ENCODE peak calls at places on chromosomes 5 and 9, in four cellular contexts. L is H1, F is fibroblast of the conjunctiva, I is M059J. U is an unnamed sample.
A peak's percentile ranks its signal among the peaks of the same experiment; 100 is the strongest.

GRCh38 chr9:120715331-120715924 is 1.2 kb upstream of the MEGF9 start:
- DNase-seq in L (peak; percentile 62), F (peak; percentile 33), I (peak; percentile 91), U (no peak)

GRCh38 chr9:14485366-14485765 is 171.4 kb upstream of the NFIB start:
- DNase-seq in L (no peak), F (no peak), I (peak; percentile 25), U (no peak)

GRCh38 chr5:171523781-171524180 is 104.3 kb downstream of the FGF18 start:
- DNase-seq in L (no peak), F (no peak), I (no peak), U (no peak)

GRCh38 chr9:4086119-4087088 is 213.5 kb downstream of the GLIS3 start:
- DNase-seq in L (no peak), F (no peak), I (peak; percentile 66), U (no peak)

GRCh38 chr5:143140492-143141231 is 262.8 kb downstream of the NR3C1 start:
- DNase-seq in L (no peak), F (no peak), I (no peak), U (no peak)

GRCh38 chr5:39414429-39414828 is 10.4 kb downstream of the DAB2 start:
- DNase-seq in L (no peak), F (no peak), I (no peak), U (no peak)

GRCh38 chr9:134284273-134284672 is 42.0 kb upstream of the RXRA start:
- DNase-seq in L (no peak), F (no peak), I (peak; percentile 71), U (no peak)

GRCh38 chr5:96875805-96876291 is 452 bp upstream of the ERAP2 start:
- DNase-seq in L (no peak), F (no peak), I (peak; percentile 78), U (peak; percentile 78)

GRCh38 chr5:149143470-149143869 is 2.2 kb downstream of the ABLIM3 start:
- DNase-seq in L (no peak), F (no peak), I (peak; percentile 73), U (no peak)

GRCh38 chr9:71725590-71726338 is 42.5 kb downstream of the CEMIP2 start:
- DNase-seq in L (no peak), F (no peak), I (peak; percentile 99), U (peak; percentile 62)

GRCh38 chr9:5951686-5952211 is 61.1 kb downstream of the MLANA start:
- DNase-seq in L (no peak), F (no peak), I (peak; percentile 77), U (no peak)

GRCh38 chr5:24208540-24209141 is 436.1 kb downstream of the CDH10 start:
- DNase-seq in L (peak; percentile 51), F (no peak), I (no peak), U (no peak)

GRCh38 chr9:33921967-33922895 is 105.3 kb downstream of the UBE2R2 start:
- DNase-seq in L (peak; percentile 78), F (no peak), I (peak; percentile 34), U (no peak)

GRCh38 chr5:41447761-41448510 is 62.5 kb downstream of the PLCXD3 start:
- DNase-seq in L (no peak), F (no peak), I (no peak), U (no peak)

GRCh38 chr5:4058899-4059298 is 463.3 kb downstream of the IRX1 start:
- DNase-seq in L (no peak), F (no peak), I (no peak), U (no peak)

GRCh38 chr9:120904061-120904998 is 22.3 kb downstream of the TRAF1 start:
- DNase-seq in L (no peak), F (no peak), I (no peak), U (no peak)

GRCh38 chr5:95812100-95812472 is 10.4 kb downstream of the GLRX start:
- DNase-seq in L (no peak), F (no peak), I (no peak), U (no peak)

GRCh38 chr5:141476132-141476909 is 555 bp downstream of the PCDHGC3 start:
- DNase-seq in L (peak; percentile 75), F (peak; percentile 39), I (peak; percentile 80), U (peak; percentile 70)

GRCh38 chr9:107612136-107612535 is 122.6 kb upstream of the KLF4 start:
- DNase-seq in L (no peak), F (no peak), I (no peak), U (no peak)

GRCh38 chr5:80481019-80481893 is 6.6 kb upstream of the FAM151B start:
- DNase-seq in L (no peak), F (peak; percentile 61), I (peak; percentile 58), U (peak; percentile 72)

GRCh38 chr9:101403886-101404285 is 5.2 kb downstream of the ZNF189 start:
- DNase-seq in L (no peak), F (no peak), I (no peak), U (no peak)

GRCh38 chr9:134399435-134400056 is 73.3 kb downstream of the RXRA start:
- DNase-seq in L (no peak), F (no peak), I (peak; percentile 40), U (no peak)

GRCh38 chr5:54007822-54008777 is 302.3 kb downstream of the ARL15 start:
- DNase-seq in L (no peak), F (no peak), I (no peak), U (no peak)

GRCh38 chr5:5583023-5583765 is 160.7 kb downstream of the ICE1 start:
- DNase-seq in L (no peak), F (no peak), I (no peak), U (no peak)

GRCh38 chr9:94625835-94626234 is 13.5 kb downstream of the FBP1 start:
- DNase-seq in L (no peak), F (no peak), I (no peak), U (no peak)

GRCh38 chr9:112921549-112921948 is 30.9 kb upstream of the SLC46A2 start:
- DNase-seq in L (no peak), F (peak; percentile 33), I (peak; percentile 54), U (no peak)

GRCh38 chr9:121206516-121207370 is 5.1 kb upstream of the RAB14 start:
- DNase-seq in L (no peak), F (no peak), I (peak; percentile 88), U (no peak)

GRCh38 chr5:151569132-151570046 is 21.7 kb downstream of the FAT2 start:
- DNase-seq in L (no peak), F (no peak), I (peak; percentile 10), U (no peak)

GRCh38 chr5:141747152-141747640 is 65.2 kb upstream of the ARAP3 start:
- DNase-seq in L (peak; percentile 80), F (peak; percentile 38), I (peak; percentile 58), U (no peak)

GRCh38 chr5:143800715-143801114 is 11.2 kb upstream of the HMHB1 start:
- DNase-seq in L (no peak), F (no peak), I (no peak), U (no peak)